ENCODE peak calls at places on chromosomes 16 and 17, in five cellular contexts. One of them, this sample, is unnamed.
A peak's percentile ranks its signal among the peaks of the same experiment; 100 is the strongest.

GRCh38 chr16:66304151-66304550 is 62.3 kb upstream of the CDH5 start:
- DNase-seq in fibroblast of lung: no peak
- DNase-seq in left lung: no peak
- DNase-seq in pancreas: no peak
- DNase-seq in tibial nerve: no peak
- DNase-seq in this sample: no peak

GRCh38 chr16:49484454-49484853 is 110.8 kb downstream of the C16orf78 start:
- DNase-seq in fibroblast of lung: no peak
- DNase-seq in left lung: peak; percentile 84
- DNase-seq in pancreas: peak; percentile 89
- DNase-seq in tibial nerve: peak; percentile 63
- DNase-seq in this sample: peak; percentile 39

GRCh38 chr17:2282297-2282873 is 21.2 kb downstream of the SMG6 start:
- DNase-seq in fibroblast of lung: peak; percentile 91
- DNase-seq in left lung: no peak
- DNase-seq in pancreas: no peak
- DNase-seq in tibial nerve: peak; percentile 39
- DNase-seq in this sample: peak; percentile 89

GRCh38 chr17:9020824-9021157 is 519 bp upstream of the NTN1 start:
- DNase-seq in fibroblast of lung: no peak
- DNase-seq in left lung: no peak
- DNase-seq in pancreas: peak; percentile 74
- DNase-seq in tibial nerve: no peak
- DNase-seq in this sample: no peak

GRCh38 chr17:50003916-50004315 is 8.9 kb upstream of the DLX3 start:
- DNase-seq in fibroblast of lung: no peak
- DNase-seq in left lung: no peak
- DNase-seq in pancreas: no peak
- DNase-seq in tibial nerve: no peak
- DNase-seq in this sample: no peak

GRCh38 chr16:89693289-89693731 is 6.8 kb downstream of the CDK10 start:
- DNase-seq in fibroblast of lung: no peak
- DNase-seq in left lung: no peak
- DNase-seq in pancreas: peak; percentile 46
- DNase-seq in tibial nerve: no peak
- DNase-seq in this sample: no peak

GRCh38 chr16:17331071-17331521 is 139.7 kb downstream of the XYLT1 start:
- DNase-seq in fibroblast of lung: peak; percentile 35
- DNase-seq in left lung: no peak
- DNase-seq in pancreas: no peak
- DNase-seq in tibial nerve: peak; percentile 60
- DNase-seq in this sample: no peak

GRCh38 chr16:78503501-78504110 is 404.2 kb downstream of the WWOX start:
- DNase-seq in fibroblast of lung: peak; percentile 86
- DNase-seq in left lung: no peak
- DNase-seq in pancreas: no peak
- DNase-seq in tibial nerve: peak; percentile 88
- DNase-seq in this sample: peak; percentile 79

GRCh38 chr17:43784628-43785101 is 4.4 kb downstream of the CFAP97D1 start:
- DNase-seq in fibroblast of lung: peak; percentile 53
- DNase-seq in left lung: no peak
- DNase-seq in pancreas: no peak
- DNase-seq in tibial nerve: no peak
- DNase-seq in this sample: no peak

GRCh38 chr16:51880776-51881175 is 666.2 kb downstream of the TOX3 start:
- DNase-seq in fibroblast of lung: peak; percentile 96
- DNase-seq in left lung: no peak
- DNase-seq in pancreas: no peak
- DNase-seq in tibial nerve: no peak
- DNase-seq in this sample: peak; percentile 47

GRCh38 chr17:67281736-67282135 is 36.7 kb upstream of the HELZ start:
- DNase-seq in fibroblast of lung: no peak
- DNase-seq in left lung: no peak
- DNase-seq in pancreas: no peak
- DNase-seq in tibial nerve: no peak
- DNase-seq in this sample: no peak

DNA sequence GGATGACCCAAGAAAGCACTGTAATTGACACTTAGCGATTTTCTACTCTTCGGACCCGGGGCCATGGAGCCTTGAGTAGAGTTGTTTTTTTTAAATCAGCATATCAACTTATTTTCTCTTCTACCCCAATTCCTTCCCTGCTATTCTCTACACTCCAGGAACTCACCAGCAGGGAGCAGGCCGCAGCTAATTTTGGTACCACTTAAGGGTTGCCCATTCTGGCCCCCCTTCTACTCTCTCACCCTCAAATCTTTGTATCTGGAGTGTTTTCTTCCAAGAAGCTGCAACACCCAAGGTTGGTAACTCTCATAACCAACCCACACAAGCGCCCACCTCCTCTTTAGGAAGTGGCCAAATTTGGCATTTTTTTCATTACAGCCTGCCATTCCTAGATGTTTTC is 5.5 kb upstream of the ERAL1 start:
- DNase-seq in fibroblast of lung: peak; percentile 5
- DNase-seq in left lung: no peak
- DNase-seq in pancreas: peak; percentile 1
- DNase-seq in tibial nerve: no peak
- DNase-seq in this sample: peak; percentile 50
- TF ChIP-seq CTCF in fibroblast of lung: peak; percentile 11
- TF ChIP-seq CTCF in left lung: no peak
- TF ChIP-seq CTCF in pancreas: no peak
- TF ChIP-seq CTCF in tibial nerve: no peak
- TF ChIP-seq CTCF in this sample: peak; percentile 3

GRCh38 chr17:46935658-46936266 is 12.8 kb downstream of the GOSR2 start:
- DNase-seq in fibroblast of lung: no peak
- DNase-seq in left lung: no peak
- DNase-seq in pancreas: no peak
- DNase-seq in tibial nerve: no peak
- DNase-seq in this sample: peak; percentile 16

GRCh38 chr17:46929413-46929812 is 6.5 kb downstream of the GOSR2 start:
- DNase-seq in fibroblast of lung: no peak
- DNase-seq in left lung: no peak
- DNase-seq in pancreas: no peak
- DNase-seq in tibial nerve: no peak
- DNase-seq in this sample: no peak

GRCh38 chr17:46928472-46929261 is 5.7 kb downstream of the GOSR2 start:
- DNase-seq in fibroblast of lung: no peak
- DNase-seq in left lung: no peak
- DNase-seq in pancreas: no peak
- DNase-seq in tibial nerve: no peak
- DNase-seq in this sample: no peak

GRCh38 chr17:46930083-46930482 is 7.1 kb downstream of the GOSR2 start:
- DNase-seq in fibroblast of lung: no peak
- DNase-seq in left lung: no peak
- DNase-seq in pancreas: no peak
- DNase-seq in tibial nerve: no peak
- DNase-seq in this sample: no peak

GRCh38 chr17:46931596-46931995 is 8.6 kb downstream of the GOSR2 start:
- DNase-seq in fibroblast of lung: no peak
- DNase-seq in left lung: no peak
- DNase-seq in pancreas: no peak
- DNase-seq in tibial nerve: no peak
- DNase-seq in this sample: no peak
- H3K36me3 ChIP-seq in fibroblast of lung: peaks cover 18% of the 10 kb centered on the region
- H3K36me3 ChIP-seq in left lung: peaks cover 83% of the 10 kb centered on the region
- H3K36me3 ChIP-seq in pancreas: peaks cover 30% of the 10 kb centered on the region
- H3K36me3 ChIP-seq in tibial nerve: peaks cover 9% of the 10 kb centered on the region
- H3K36me3 ChIP-seq in this sample: peaks cover 52% of the 10 kb centered on the region

GRCh38 chr17:58333396-58334207 is 5.0 kb upstream of the TSPOAP1 start:
- DNase-seq in fibroblast of lung: no peak
- DNase-seq in left lung: no peak
- DNase-seq in pancreas: no peak
- DNase-seq in tibial nerve: no peak
- DNase-seq in this sample: no peak
- H3K27ac ChIP-seq in fibroblast of lung: no peak overlapping the region
- H3K27ac ChIP-seq in left lung: peak overlapping the region; percentile 100
- H3K27ac ChIP-seq in pancreas: no peak overlapping the region
- H3K27ac ChIP-seq in tibial nerve: no peak overlapping the region
- H3K27ac ChIP-seq in this sample: no peak overlapping the region

GRCh38 chr16:53449816-53450517 is 15.7 kb downstream of the RBL2 start:
- DNase-seq in fibroblast of lung: no peak
- DNase-seq in left lung: no peak
- DNase-seq in pancreas: no peak
- DNase-seq in tibial nerve: no peak
- DNase-seq in this sample: no peak

GRCh38 chr16:53445534-53445933 is 11.3 kb downstream of the RBL2 start:
- DNase-seq in fibroblast of lung: no peak
- DNase-seq in left lung: no peak
- DNase-seq in pancreas: no peak
- DNase-seq in tibial nerve: no peak
- DNase-seq in this sample: no peak

GRCh38 chr16:53440125-53440524 is 5.9 kb downstream of the RBL2 start:
- DNase-seq in fibroblast of lung: no peak
- DNase-seq in left lung: no peak
- DNase-seq in pancreas: no peak
- DNase-seq in tibial nerve: no peak
- DNase-seq in this sample: no peak

DNA sequence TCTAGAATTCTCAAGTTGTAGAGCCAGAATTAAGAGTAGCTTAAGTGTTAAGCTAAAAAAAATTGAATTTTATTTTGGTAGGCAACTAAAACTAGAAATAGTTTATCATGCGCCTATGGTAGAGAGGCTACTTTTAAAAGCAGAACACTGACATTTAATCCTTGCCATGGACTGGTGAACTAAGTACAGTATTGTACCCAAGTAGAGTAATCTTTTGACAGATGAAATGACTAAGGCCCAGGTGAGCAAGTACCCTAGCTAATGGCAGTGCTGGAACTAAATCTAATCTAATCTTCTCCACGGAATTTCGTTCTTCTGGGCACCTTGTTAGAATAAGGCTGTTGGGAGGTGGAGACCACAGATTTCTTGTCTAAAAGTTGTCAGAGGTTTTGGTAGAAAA is 11.8 kb downstream of the RBL2 start:
- DNase-seq in fibroblast of lung: no peak
- DNase-seq in left lung: no peak
- DNase-seq in pancreas: no peak
- DNase-seq in tibial nerve: no peak
- DNase-seq in this sample: no peak
- TF ChIP-seq CTCF in fibroblast of lung: no peak
- TF ChIP-seq CTCF in left lung: no peak
- TF ChIP-seq CTCF in pancreas: no peak
- TF ChIP-seq CTCF in tibial nerve: no peak
- TF ChIP-seq CTCF in this sample: no peak

GRCh38 chr17:4086041-4086483 is 56.8 kb downstream of the ZZEF1 start:
- DNase-seq in fibroblast of lung: no peak
- DNase-seq in left lung: no peak
- DNase-seq in pancreas: no peak
- DNase-seq in tibial nerve: no peak
- DNase-seq in this sample: no peak

GRCh38 chr17:4087911-4088693 is 54.7 kb downstream of the ZZEF1 start:
- DNase-seq in fibroblast of lung: no peak
- DNase-seq in left lung: no peak
- DNase-seq in pancreas: no peak
- DNase-seq in tibial nerve: no peak
- DNase-seq in this sample: no peak

GRCh38 chr17:4080686-4081085 is 62.1 kb downstream of the ZZEF1 start:
- DNase-seq in fibroblast of lung: no peak
- DNase-seq in left lung: no peak
- DNase-seq in pancreas: no peak
- DNase-seq in tibial nerve: no peak
- DNase-seq in this sample: no peak

GRCh38 chr17:4083173-4083572 is 59.7 kb downstream of the ZZEF1 start:
- DNase-seq in fibroblast of lung: no peak
- DNase-seq in left lung: no peak
- DNase-seq in pancreas: no peak
- DNase-seq in tibial nerve: no peak
- DNase-seq in this sample: no peak

GRCh38 chr17:4082136-4082924 is 60.5 kb downstream of the ZZEF1 start:
- DNase-seq in fibroblast of lung: no peak
- DNase-seq in left lung: no peak
- DNase-seq in pancreas: no peak
- DNase-seq in tibial nerve: no peak
- DNase-seq in this sample: no peak
- H3K36me3 ChIP-seq in fibroblast of lung: peaks cover 13% of the 10 kb centered on the region
- H3K36me3 ChIP-seq in left lung: peaks cover 100% of the 10 kb centered on the region
- H3K36me3 ChIP-seq in pancreas: peaks cover 39% of the 10 kb centered on the region
- H3K36me3 ChIP-seq in tibial nerve: peaks cover 7% of the 10 kb centered on the region
- H3K36me3 ChIP-seq in this sample: peaks cover 59% of the 10 kb centered on the region